ENCODE peak calls at places on chromosomes 12 and 14, in five cellular contexts. V is A549, P is AG04450, H is fibroblast of mammary gland, N is BE2C. C is an unnamed sample.

GRCh38 chr12:98870521-98870920 is 225.4 kb downstream of the APAF1 start:
- DNase-seq in V (no peak), P (no peak), H (no peak), N (no peak), C (no peak)

GRCh38 chr12:110917467-110917866 is 2.9 kb downstream of the MYL2 start:
- DNase-seq in V (peak), P (no peak), H (peak), N (no peak), C (no peak)

GRCh38 chr12:32053881-32054624 is 52.6 kb upstream of the BICD1 start:
- DNase-seq in V (no peak), P (no peak), H (no peak), N (no peak), C (no peak)

GRCh38 chr12:108612788-108613282 is 15.0 kb upstream of the TMEM119 start:
- DNase-seq in V (no peak), P (no peak), H (no peak), N (no peak), C (no peak)

GRCh38 chr12:77500124-77500523 is 330.6 kb upstream of the NAV3 start:
- DNase-seq in V (no peak), P (no peak), H (no peak), N (no peak), C (no peak)

GRCh38 chr14:96126339-96126770 is 78.3 kb upstream of the BDKRB2 start:
- DNase-seq in V (no peak), P (no peak), H (no peak), N (no peak), C (no peak)

GRCh38 chr12:92553389-92553788 is 149.4 kb upstream of the PLEKHG7 start:
- DNase-seq in V (no peak), P (no peak), H (no peak), N (peak), C (no peak)

GRCh38 chr14:64671591-64671990 is 32.6 kb upstream of the PLEKHG3 start:
- DNase-seq in V (peak), P (peak), H (peak), N (no peak), C (peak)

GRCh38 chr14:105313381-105314286 is 914 bp upstream of the PACS2 start:
- DNase-seq in V (peak), P (no peak), H (no peak), N (no peak), C (no peak)

GRCh38 chr14:36028218-36028617 is 148.3 kb downstream of the PTCSC3 start:
- DNase-seq in V (no peak), P (no peak), H (no peak), N (peak), C (no peak)

GRCh38 chr14:69713127-69713800 is 53.7 kb upstream of the SRSF5 start:
- DNase-seq in V (no peak), P (no peak), H (no peak), N (no peak), C (no peak)

GRCh38 chr12:76069339-76069738 is 15.1 kb downstream of the NAP1L1 start:
- DNase-seq in V (no peak), P (no peak), H (no peak), N (no peak), C (no peak)

GRCh38 chr14:96016761-96017160 is 22.4 kb upstream of the C14orf132 start:
- DNase-seq in V (no peak), P (no peak), H (no peak), N (peak), C (no peak)

GRCh38 chr12:9751204-9752144 is 9.2 kb downstream of the CD69 start:
- DNase-seq in V (peak), P (no peak), H (peak), N (no peak), C (no peak)

GRCh38 chr12:32877670-32878459 is 18.7 kb downstream of the PKP2 start:
- DNase-seq in V (no peak), P (no peak), H (peak), N (peak), C (no peak)

GRCh38 chr12:123243851-123244250 is 10.6 kb downstream of the MTRFR start:
- DNase-seq in V (no peak), P (no peak), H (no peak), N (no peak), C (no peak)

GRCh38 chr12:108691995-108692808 is 39.1 kb downstream of the CORO1C start:
- DNase-seq in V (no peak), P (no peak), H (no peak), N (peak), C (no peak)

GRCh38 chr12:85036241-85036707 is at the start of the genes LRRIQ1 and TSPAN19:
- DNase-seq in V (peak), P (peak), H (peak), N (peak), C (peak)

GRCh38 chr14:101535232-101535631 is 26.1 kb upstream of the DIO3 start:
- DNase-seq in V (peak), P (no peak), H (no peak), N (no peak), C (no peak)

GRCh38 chr14:61607570-61608244 is 87.6 kb upstream of the HIF1A start:
- DNase-seq in V (no peak), P (no peak), H (no peak), N (peak), C (no peak)

GRCh38 chr12:55041651-55042050 is 21.9 kb downstream of the NEUROD4 start:
- DNase-seq in V (no peak), P (no peak), H (no peak), N (no peak), C (no peak)

GRCh38 chr12:117506333-117506732 is 144.9 kb upstream of the NOS1 start:
- DNase-seq in V (no peak), P (no peak), H (no peak), N (no peak), C (no peak)

GRCh38 chr14:21921453-21921852 is 247.8 kb upstream of the OR4E1 start:
- DNase-seq in V (no peak), P (no peak), H (no peak), N (no peak), C (no peak)

GRCh38 chr14:35387209-35387608 is 17.3 kb downstream of the NFKBIA start:
- DNase-seq in V (no peak), P (no peak), H (no peak), N (peak), C (no peak)

GRCh38 chr14:67837011-67837624 is 17.5 kb downstream of the RAD51B start:
- DNase-seq in V (peak), P (peak), H (peak), N (peak), C (peak)

GRCh38 chr12:125766091-125766490 is 700.9 kb downstream of the AACS start:
- DNase-seq in V (no peak), P (no peak), H (no peak), N (no peak), C (no peak)

GRCh38 chr14:81535399-81536124 is 1.9 kb upstream of the SEL1L start:
- DNase-seq in V (no peak), P (no peak), H (no peak), N (no peak), C (no peak)

GRCh38 chr14:42047421-42048045 is 440.9 kb downstream of the LRFN5 start:
- DNase-seq in V (no peak), P (no peak), H (peak), N (no peak), C (no peak)

GRCh38 chr12:113688313-113688712 is 216.6 kb upstream of the LHX5 start:
- DNase-seq in V (no peak), P (no peak), H (no peak), N (no peak), C (no peak)

GRCh38 chr14:91264151-91265150 is 19.9 kb upstream of the GPR68 start:
- DNase-seq in V (no peak), P (no peak), H (no peak), N (no peak), C (no peak)

GRCh38 chr14:93748208-93749080 is 39.8 kb downstream of the PRIMA1 start:
- DNase-seq in V (no peak), P (no peak), H (no peak), N (peak), C (no peak)

GRCh38 chr12:77724367-77724957 is 106.2 kb upstream of the NAV3 start:
- DNase-seq in V (no peak), P (peak), H (peak), N (no peak), C (no peak)

GRCh38 chr14:31895206-31895605 is 181.9 kb upstream of the ARHGAP5 start:
- DNase-seq in V (no peak), P (peak), H (peak), N (no peak), C (peak)

GRCh38 chr12:96241484-96242256 is 47.5 kb downstream of the ELK3 start:
- DNase-seq in V (no peak), P (no peak), H (peak), N (no peak), C (no peak)

GRCh38 chr12:6533653-6534157 is 612 bp upstream of the GAPDH start:
- DNase-seq in V (peak), P (peak), H (peak), N (peak), C (peak)

GRCh38 chr14:50530358-50530757 is 2.0 kb downstream of the MAP4K5 start:
- DNase-seq in V (no peak), P (no peak), H (peak), N (no peak), C (peak)

GRCh38 chr14:50529288-50530179 is 2.8 kb downstream of the MAP4K5 start:
- DNase-seq in V (no peak), P (no peak), H (no peak), N (no peak), C (no peak)

GRCh38 chr14:50532502-50533313 is at the start of gene MAP4K5:
- DNase-seq in V (peak), P (peak), H (peak), N (peak), C (peak)

GRCh38 chr14:50531595-50532501 is 521 bp downstream of the MAP4K5 start:
- DNase-seq in V (no peak), P (no peak), H (peak), N (peak), C (no peak)

DNA sequence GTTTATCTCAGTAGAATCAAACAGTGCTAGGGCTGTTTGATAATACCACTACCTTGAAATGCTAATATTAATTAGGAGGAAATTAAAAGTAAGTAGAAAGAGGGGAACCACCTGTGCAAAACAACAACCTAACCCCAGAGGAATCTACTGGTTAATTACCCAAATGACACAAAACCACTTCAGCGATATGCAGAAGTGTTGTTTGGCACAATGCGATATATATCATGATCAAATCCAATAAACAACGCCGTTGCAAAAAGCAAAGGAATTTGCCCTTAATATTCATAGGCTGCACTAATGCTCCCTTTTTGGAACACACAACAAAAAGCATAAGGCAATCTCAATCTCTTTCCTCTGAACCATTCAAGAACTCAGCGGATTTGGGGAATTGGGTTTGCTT is 1.6 kb downstream of the MAP4K5 start:
- DNase-seq in V (no peak), P (no peak), H (no peak), N (no peak), C (no peak)
- H3K4me3 ChIP-seq in V (peak), P (peak), H (peak), N (peak), C (peak)

GRCh38 chr14:89918721-89919120 is 35.8 kb downstream of the EFCAB11 start:
- DNase-seq in V (no peak), P (no peak), H (no peak), N (no peak), C (no peak)

GRCh38 chr14:89922549-89922907 is 32.0 kb downstream of the EFCAB11 start:
- DNase-seq in V (no peak), P (no peak), H (no peak), N (no peak), C (no peak)

GRCh38 chr14:89921346-89921745 is 33.2 kb downstream of the EFCAB11 start:
- DNase-seq in V (no peak), P (no peak), H (peak), N (no peak), C (no peak)

GRCh38 chr14:89921896-89922548 is 32.5 kb downstream of the EFCAB11 start:
- DNase-seq in V (no peak), P (no peak), H (peak), N (no peak), C (peak)

DNA sequence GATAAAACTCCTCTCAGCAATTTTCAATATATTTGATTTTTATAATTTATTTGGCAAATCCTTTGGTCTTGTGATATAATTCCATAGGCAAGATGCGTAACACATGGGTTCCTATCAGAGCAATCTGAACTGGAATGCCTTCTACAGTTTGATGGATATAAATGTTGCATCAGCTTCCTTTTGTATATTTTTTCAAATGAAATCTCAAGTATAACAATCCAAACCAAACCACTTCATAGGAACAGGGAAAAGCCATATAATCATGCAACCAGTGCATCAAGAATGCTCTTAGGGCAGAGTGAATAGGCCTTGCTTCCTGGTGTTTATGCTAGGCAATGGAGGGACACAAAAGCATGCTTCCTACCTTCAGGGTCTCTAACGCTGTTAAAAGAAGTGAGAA is 34.5 kb downstream of the EFCAB11 start:
- DNase-seq in V (no peak), P (no peak), H (no peak), N (no peak), C (no peak)
- TF ChIP-seq CTCF in V (no peak), P (no peak), H (no peak), N (no peak), C (no peak)

DNA sequence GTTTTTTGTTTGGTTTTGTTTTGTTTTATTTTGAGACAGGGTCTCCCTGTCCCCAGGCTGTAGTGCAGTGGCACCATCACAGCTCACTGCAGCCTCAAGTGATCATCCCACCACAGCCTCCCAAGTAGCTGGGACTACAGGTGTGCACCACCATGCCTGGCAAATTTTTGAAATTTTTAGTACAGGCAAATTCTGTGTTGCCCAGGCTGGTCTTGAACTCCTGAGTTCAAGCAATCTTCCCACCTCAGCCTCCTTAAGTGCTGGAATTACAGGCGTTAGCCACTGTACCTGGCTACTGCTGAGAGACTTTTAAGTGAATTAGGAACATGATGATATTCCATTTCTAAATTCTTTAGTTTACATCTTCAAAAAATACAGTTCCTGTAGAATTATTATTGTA is 2.6 kb downstream of the LYZ start:
- DNase-seq in V (no peak), P (no peak), H (no peak), N (no peak), C (no peak)
- H3K4me3 ChIP-seq in V (no peak), P (no peak), H (no peak), N (no peak), C (no peak)

DNA sequence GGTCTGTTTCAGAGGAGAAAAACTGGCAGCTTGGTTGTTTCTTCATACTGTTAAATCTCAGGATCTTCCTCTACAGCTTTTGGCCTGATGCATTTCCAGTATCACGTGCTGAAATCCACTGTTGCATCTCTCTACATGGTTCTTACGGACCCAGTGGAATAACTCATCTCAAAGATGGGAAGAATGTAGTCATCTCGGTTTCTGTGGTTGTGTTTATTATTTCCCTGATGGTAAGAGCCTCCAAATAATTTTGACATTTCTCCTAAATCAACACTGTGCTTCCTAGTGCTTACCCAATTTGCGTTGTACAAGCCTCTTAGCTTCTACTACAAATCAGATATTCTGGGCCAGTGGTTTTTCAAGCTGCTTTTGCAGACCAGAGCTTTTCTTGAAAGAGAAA is 812.8 kb downstream of the C12orf50 start:
- DNase-seq in V (no peak), P (no peak), H (peak), N (no peak), C (no peak)
- TF ChIP-seq CTCF in V (no peak), P (no peak), H (no peak), N (no peak), C (no peak)

DNA sequence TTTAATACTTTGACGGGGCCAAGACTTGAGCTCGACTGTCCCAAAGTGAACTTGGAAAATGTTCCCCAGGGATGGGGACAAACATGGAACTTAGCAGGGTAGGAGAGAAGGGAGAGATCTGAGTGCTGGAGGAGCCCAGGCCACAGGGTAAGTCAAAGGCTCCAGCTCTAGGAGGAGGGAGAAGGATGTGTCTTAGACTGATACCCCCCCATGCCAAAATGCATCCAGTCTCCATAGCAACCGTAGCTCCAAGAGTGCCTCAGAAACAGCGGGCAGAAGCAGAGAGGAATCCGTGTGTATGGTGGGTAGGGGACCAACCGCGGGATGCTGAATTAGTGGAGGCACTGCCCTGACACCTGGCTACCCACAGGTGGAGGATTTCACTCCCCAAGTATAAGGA is 845 bp upstream of the AGAP2 start:
- DNase-seq in V (no peak), P (no peak), H (no peak), N (no peak), C (no peak)
- H3K4me3 ChIP-seq in V (no peak), P (no peak), H (no peak), N (no peak), C (no peak)

DNA sequence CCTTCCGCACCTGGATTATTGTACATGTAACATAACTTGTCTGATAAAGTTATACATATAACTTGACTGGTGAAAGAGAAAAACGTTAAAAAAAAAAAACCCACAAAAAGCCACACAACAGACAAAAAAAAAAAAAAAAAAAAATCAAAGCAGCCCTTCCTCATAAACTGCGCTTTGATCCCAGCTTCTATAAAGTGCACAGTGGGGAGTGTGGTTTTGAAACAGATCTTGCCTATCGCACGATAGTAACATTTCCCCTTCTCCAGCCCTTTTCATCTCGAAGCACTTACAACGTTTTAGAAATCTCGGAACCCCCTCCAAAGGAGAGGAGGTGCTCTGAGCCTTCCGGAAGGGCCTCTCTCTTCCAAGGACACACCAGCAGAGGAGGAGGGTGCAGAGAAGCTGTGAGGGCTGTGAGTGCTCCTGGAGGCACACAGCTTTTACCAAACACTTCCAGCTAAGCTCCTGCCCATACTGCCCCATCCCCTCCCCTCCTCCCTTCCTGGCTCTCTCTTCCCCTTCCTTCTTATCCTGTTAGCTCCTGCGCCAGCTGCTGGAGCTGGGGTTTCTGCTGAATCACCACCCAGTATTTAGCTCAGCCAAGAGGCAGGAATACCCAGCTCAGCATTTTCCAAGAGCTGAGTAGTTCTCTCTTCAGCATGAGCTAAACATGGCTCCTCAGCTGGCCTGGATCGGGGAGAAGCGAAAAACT is 28.4 kb downstream of the SLC7A8 start:
- DNase-seq in V (no peak), P (peak), H (peak), N (no peak), C (peak)
- TF ChIP-seq CTCF in V (no peak), P (no peak), H (no peak), N (no peak), C (no peak)

GRCh38 chr14:62629070-62629580 is 416.1 kb downstream of the KCNH5 start:
- DNase-seq in V (no peak), P (no peak), H (no peak), N (no peak), C (no peak)
- H3K4me3 ChIP-seq in V (no peak), P (no peak), H (no peak), N (no peak), C (no peak)

C was measured in retinal pigment epithelial cell.